ENCODE peak calls at places on chromosomes 5 and 9, in eight cellular contexts. L is activated CD4-positive, alpha-beta T cell treated with anti-CD3 and anti-CD28 coated beads for 24 hours; T is ACHN; N is GM10248; S is NCI-H2081; W is NCI-H510A treated with DMSO at 0.1 percent for 48 hours; J is lower leg skin; K is left ventricle myocardium superior. U is an unnamed sample.

GRCh38 chr5:75461679-75462078 is 49.8 kb downstream of the CERT1 start:
- DNase-seq in W (no peak), T (no peak), L (no peak), J (no peak), K (no peak), N (no peak), S (no peak), U (no peak)

GRCh38 chr5:91641730-91642350 is 258.7 kb upstream of the ARRDC3 start:
- DNase-seq in L (no peak), W (peak), T (peak), N (no peak), K (no peak), S (peak), J (no peak), U (peak)

GRCh38 chr5:109703165-109703564 is 13.4 kb downstream of the MAN2A1 start:
- DNase-seq in J (no peak), N (no peak), S (no peak), L (no peak), K (no peak), W (no peak), T (no peak), U (no peak)

GRCh38 chr5:179371681-179372675 is 26.7 kb upstream of the ADAMTS2 start:
- DNase-seq in S (no peak), N (no peak), K (no peak), T (no peak), J (no peak), L (no peak), W (no peak), U (no peak)

GRCh38 chr5:69202497-69202896 is 13.1 kb downstream of the CENPH start:
- DNase-seq in T (no peak), S (no peak), N (no peak), W (no peak), K (no peak), J (no peak), L (no peak), U (no peak)

GRCh38 chr5:1934056-1934394 is 51.3 kb upstream of the IRX4 start:
- DNase-seq in K (no peak), T (no peak), S (no peak), W (no peak), L (no peak), N (no peak), J (no peak), U (no peak)

GRCh38 chr5:28344803-28345433 is 1306.5 kb upstream of the CDH9 start:
- DNase-seq in J (no peak), S (peak), N (no peak), L (no peak), T (peak), W (peak), K (no peak), U (peak)

GRCh38 chr5:81749562-81750307 is 1.2 kb downstream of the SSBP2 start:
- DNase-seq in L (peak), N (peak), T (peak), K (peak), S (no peak), W (no peak), J (no peak), U (peak)

GRCh38 chr5:176823076-176823481 is 12.7 kb downstream of the UNC5A start:
- DNase-seq in T (no peak), K (peak), J (no peak), S (no peak), N (no peak), W (no peak), L (no peak), U (no peak)

GRCh38 chr5:56375011-56375410 is 141.9 kb upstream of the ANKRD55 start:
- DNase-seq in K (peak), N (no peak), L (no peak), T (no peak), S (peak), J (no peak), W (peak), U (no peak)

GRCh38 chr9:137445275-137445807 is 4.2 kb upstream of the ENTPD8 start:
- DNase-seq in L (peak), W (peak), T (peak), K (peak), S (peak), J (peak), N (peak), U (peak)

GRCh38 chr5:171984748-171985419 is 21.6 kb downstream of the FBXW11 start:
- DNase-seq in T (no peak), K (no peak), S (no peak), W (no peak), L (no peak), N (no peak), J (no peak), U (no peak)

GRCh38 chr5:158880514-158881001 is 219.2 kb downstream of the EBF1 start:
- DNase-seq in W (no peak), J (no peak), K (no peak), T (no peak), N (no peak), S (no peak), L (no peak), U (no peak)

GRCh38 chr9:86563350-86563749 is 209.1 kb upstream of the TUT7 start:
- DNase-seq in T (no peak), S (no peak), K (no peak), L (no peak), W (no peak), N (no peak), J (no peak), U (peak)

GRCh38 chr9:136847065-136847826 is 2.0 kb upstream of the PHPT1 start:
- DNase-seq in N (peak), K (peak), T (peak), W (peak), S (no peak), L (no peak), J (no peak), U (peak)

GRCh38 chr9:19618816-19619215 is 170.0 kb downstream of the SLC24A2 start:
- DNase-seq in S (peak), J (no peak), T (no peak), W (no peak), L (no peak), N (no peak), K (no peak), U (no peak)

GRCh38 chr9:107131108-107131799 is 151.8 kb upstream of the RAD23B start:
- DNase-seq in J (no peak), S (no peak), T (no peak), N (no peak), K (peak), L (no peak), W (peak), U (peak)

GRCh38 chr9:76374702-76375543 is 19.3 kb downstream of the RFK start:
- DNase-seq in T (peak), L (no peak), S (no peak), W (peak), K (peak), N (no peak), J (peak), U (peak)

GRCh38 chr5:115052948-115053347 is 116.8 kb downstream of the TRIM36 start:
- DNase-seq in J (no peak), K (no peak), N (no peak), L (no peak), S (no peak), W (no peak), T (no peak), U (no peak)

GRCh38 chr9:121780177-121780576 is 128.7 kb downstream of the DAB2IP start:
- DNase-seq in K (no peak), T (no peak), W (no peak), L (no peak), S (no peak), N (no peak), J (no peak), U (no peak)

GRCh38 chr5:68962632-68963484 is 131.0 kb upstream of the SLC30A5 start:
- DNase-seq in J (peak), N (peak), L (no peak), W (peak), K (peak), S (peak), T (peak), U (peak)

GRCh38 chr5:96083361-96083881 is 121.8 kb upstream of the ELL2 start:
- DNase-seq in N (no peak), S (no peak), K (no peak), T (no peak), J (no peak), L (no peak), W (no peak), U (no peak)

GRCh38 chr5:162852145-162852544 is 585.2 kb upstream of the CCNG1 start:
- DNase-seq in K (no peak), T (no peak), W (no peak), L (no peak), S (no peak), J (no peak), N (no peak), U (no peak)

GRCh38 chr5:81783401-81783800 is 32.5 kb upstream of the SSBP2 start:
- DNase-seq in N (no peak), L (no peak), S (no peak), W (peak), J (no peak), K (no peak), T (no peak), U (no peak)

GRCh38 chr5:76820491-76820890 is 1.7 kb downstream of the F2RL1 start:
- DNase-seq in N (no peak), S (no peak), K (no peak), L (no peak), W (no peak), T (no peak), J (no peak), U (no peak)

GRCh38 chr5:124740991-124741583 is 5.4 kb downstream of the ZNF608 start:
- DNase-seq in N (no peak), K (no peak), J (no peak), L (no peak), T (peak), S (no peak), W (no peak), U (no peak)

GRCh38 chr5:122252319-122252718 is 59.7 kb upstream of the SNCAIP start:
- DNase-seq in J (no peak), T (no peak), W (peak), L (no peak), K (no peak), N (no peak), S (no peak), U (peak)

GRCh38 chr5:85397451-85397850 is 1012.8 kb upstream of the EDIL3 start:
- DNase-seq in N (no peak), S (no peak), L (no peak), W (no peak), K (no peak), T (no peak), J (no peak), U (no peak)

GRCh38 chr5:64603676-64604075 is 86.6 kb upstream of the SHISAL2B start:
- DNase-seq in L (no peak), T (no peak), J (no peak), S (no peak), N (no peak), K (no peak), W (no peak), U (no peak)

GRCh38 chr9:79670269-79670961 is 98.7 kb downstream of the TLE4 start:
- DNase-seq in T (no peak), N (no peak), J (no peak), S (no peak), K (no peak), L (no peak), W (no peak), U (no peak)

GRCh38 chr9:89814340-89815040 is 209.7 kb downstream of the GADD45G start:
- DNase-seq in S (peak), K (no peak), J (no peak), T (peak), L (no peak), N (peak), W (peak), U (peak)

GRCh38 chr9:132670359-132670815 is at the start of gene GTF3C4:
- DNase-seq in W (peak), S (peak), L (peak), J (peak), T (peak), N (peak), K (peak), U (peak)

GRCh38 chr9:98318834-98319478 is 63.5 kb upstream of the TBC1D2 start:
- DNase-seq in T (no peak), N (no peak), K (no peak), L (no peak), J (no peak), S (no peak), W (no peak), U (no peak)

GRCh38 chr5:148970228-148970627 is 92.6 kb downstream of the SH3TC2 start:
- DNase-seq in W (no peak), L (no peak), K (peak), T (no peak), N (no peak), S (peak), J (peak), U (no peak)

GRCh38 chr5:165309446-165309845 is 1804.0 kb downstream of the MAT2B start:
- DNase-seq in L (no peak), K (no peak), W (no peak), N (no peak), T (no peak), S (no peak), J (no peak), U (no peak)

GRCh38 chr9:95788011-95788410 is 87.5 kb upstream of the ERCC6L2 start:
- DNase-seq in S (no peak), N (no peak), K (no peak), L (no peak), T (no peak), J (no peak), W (no peak), U (no peak)

GRCh38 chr5:135444881-135445280 is 2.3 kb downstream of the DCANP1 start:
- DNase-seq in N (no peak), T (no peak), W (no peak), S (no peak), J (no peak), K (no peak), L (no peak), U (no peak)